ENCODE peak calls at places on chromosomes 7 and 10, in ten cellular contexts. H, V, I, Y, J, L, F, K, U and S are unnamed samples.

GRCh38 chr10:200405-200804 is 65.2 kb downstream of the ZMYND11 start:
- DNase-seq in K (no peak), I (no peak), Y (no peak), F (no peak), J (no peak), H (no peak), U (peak), V (peak), L (peak), S (no peak)

GRCh38 chr7:40638872-40639271 is 504.1 kb downstream of the SUGCT start:
- DNase-seq in Y (no peak), F (no peak), K (no peak), I (no peak), L (no peak), V (no peak), J (no peak), H (no peak), U (no peak), S (no peak)

GRCh38 chr7:30831936-30832335 is 60.7 kb downstream of the MINDY4 start:
- DNase-seq in Y (no peak), L (no peak), V (no peak), I (no peak), F (no peak), K (no peak), H (no peak), U (no peak), J (no peak), S (no peak)

GRCh38 chr10:123807444-123808035 is 84.1 kb downstream of the CPXM2 start:
- DNase-seq in U (no peak), V (peak), Y (no peak), L (no peak), I (no peak), F (no peak), J (no peak), K (no peak), H (no peak), S (peak)

GRCh38 chr7:21215307-21215706 is 212.6 kb upstream of the SP4 start:
- DNase-seq in K (no peak), H (no peak), Y (no peak), I (no peak), J (no peak), L (no peak), U (no peak), F (no peak), V (no peak), S (no peak)

GRCh38 chr7:6430271-6430940 is 17.3 kb downstream of the DAGLB start:
- DNase-seq in I (peak), F (no peak), H (no peak), Y (no peak), L (peak), V (peak), J (no peak), K (no peak), U (peak), S (no peak)

GRCh38 chr7:33671521-33672262 is 233.6 kb upstream of the BMPER start:
- DNase-seq in L (no peak), F (no peak), V (no peak), I (no peak), U (no peak), Y (no peak), H (no peak), J (no peak), K (no peak), S (no peak)

GRCh38 chr7:45563804-45564461 is 10.2 kb upstream of the ADCY1 start:
- DNase-seq in H (no peak), V (no peak), L (no peak), U (no peak), I (no peak), J (no peak), Y (no peak), F (peak), K (no peak), S (no peak)

GRCh38 chr10:43231523-43232078 is 35.3 kb downstream of the RASGEF1A start:
- DNase-seq in L (no peak), J (peak), F (no peak), H (peak), Y (no peak), I (no peak), V (no peak), K (no peak), U (no peak), S (no peak)

GRCh38 chr7:99622596-99622995 is 5.8 kb downstream of the ZSCAN25 start:
- DNase-seq in L (no peak), U (no peak), Y (peak), V (no peak), K (no peak), I (no peak), H (no peak), F (no peak), J (no peak), S (no peak)

GRCh38 chr10:1434202-1434601 is 303.1 kb downstream of the ADARB2 start:
- DNase-seq in L (no peak), Y (no peak), U (no peak), F (no peak), V (no peak), J (no peak), K (no peak), I (no peak), H (no peak), S (no peak)